ENCODE peak calls at places on chromosomes 3 and 15, in nine cellular contexts. One of them, this sample, is unnamed.

GRCh38 chr3:157436583-157437300 is at the start of gene PTX3:
- DNase-seq in AG10803: peak; percentile 90
- DNase-seq in Panc1: no peak
- DNase-seq in BE2C: no peak
- DNase-seq in CD4-positive, alpha-beta T cell: no peak
- DNase-seq in endothelial cell: peak; percentile 6
- DNase-seq in ovary: peak; percentile 28
- DNase-seq in GM06990: no peak
- DNase-seq in progenitor cell of endocrine pancreas: no peak
- DNase-seq in this sample: no peak

GRCh38 chr3:196111939-196112386 is 30.1 kb upstream of the TFRC start:
- DNase-seq in AG10803: no peak
- DNase-seq in Panc1: no peak
- DNase-seq in BE2C: no peak
- DNase-seq in CD4-positive, alpha-beta T cell: no peak
- DNase-seq in endothelial cell: no peak
- DNase-seq in ovary: no peak
- DNase-seq in GM06990: peak; percentile 73
- DNase-seq in progenitor cell of endocrine pancreas: no peak
- DNase-seq in this sample: peak; percentile 70

GRCh38 chr15:93087825-93088199 is 1.2 kb downstream of the RGMA start:
- DNase-seq in AG10803: peak; percentile 43
- DNase-seq in Panc1: peak; percentile 33
- DNase-seq in BE2C: peak; percentile 57
- DNase-seq in CD4-positive, alpha-beta T cell: peak; percentile 63
- DNase-seq in endothelial cell: peak; percentile 79
- DNase-seq in ovary: peak; percentile 88
- DNase-seq in GM06990: peak; percentile 28
- DNase-seq in progenitor cell of endocrine pancreas: peak; percentile 55
- DNase-seq in this sample: peak; percentile 83

GRCh38 chr3:16834214-16834613 is 50.5 kb upstream of the PLCL2 start:
- DNase-seq in AG10803: no peak
- DNase-seq in Panc1: no peak
- DNase-seq in BE2C: no peak
- DNase-seq in CD4-positive, alpha-beta T cell: no peak
- DNase-seq in endothelial cell: no peak
- DNase-seq in ovary: no peak
- DNase-seq in GM06990: no peak
- DNase-seq in progenitor cell of endocrine pancreas: no peak
- DNase-seq in this sample: no peak

GRCh38 chr3:26058774-26059455 is 269.0 kb downstream of the OXSM start:
- DNase-seq in AG10803: no peak
- DNase-seq in Panc1: no peak
- DNase-seq in BE2C: no peak
- DNase-seq in CD4-positive, alpha-beta T cell: no peak
- DNase-seq in endothelial cell: no peak
- DNase-seq in ovary: no peak
- DNase-seq in GM06990: no peak
- DNase-seq in progenitor cell of endocrine pancreas: no peak
- DNase-seq in this sample: no peak

GRCh38 chr15:98586066-98586465 is 62.3 kb upstream of the IGF1R start:
- DNase-seq in AG10803: no peak
- DNase-seq in Panc1: no peak
- DNase-seq in BE2C: no peak
- DNase-seq in CD4-positive, alpha-beta T cell: no peak
- DNase-seq in endothelial cell: no peak
- DNase-seq in ovary: no peak
- DNase-seq in GM06990: no peak
- DNase-seq in progenitor cell of endocrine pancreas: no peak
- DNase-seq in this sample: no peak

GRCh38 chr3:177102526-177102925 is 94.8 kb downstream of the TBL1XR1 start:
- DNase-seq in AG10803: peak; percentile 18
- DNase-seq in Panc1: no peak
- DNase-seq in BE2C: no peak
- DNase-seq in CD4-positive, alpha-beta T cell: no peak
- DNase-seq in endothelial cell: no peak
- DNase-seq in ovary: no peak
- DNase-seq in GM06990: no peak
- DNase-seq in progenitor cell of endocrine pancreas: no peak
- DNase-seq in this sample: no peak

GRCh38 chr3:42079701-42080323 is 11.3 kb upstream of the TRAK1 start:
- DNase-seq in AG10803: no peak
- DNase-seq in Panc1: no peak
- DNase-seq in BE2C: no peak
- DNase-seq in CD4-positive, alpha-beta T cell: no peak
- DNase-seq in endothelial cell: no peak
- DNase-seq in ovary: no peak
- DNase-seq in GM06990: no peak
- DNase-seq in progenitor cell of endocrine pancreas: no peak
- DNase-seq in this sample: no peak

GRCh38 chr15:63218114-63218808 is 28.9 kb downstream of the RAB8B start:
- DNase-seq in AG10803: peak; percentile 74
- DNase-seq in Panc1: no peak
- DNase-seq in BE2C: no peak
- DNase-seq in CD4-positive, alpha-beta T cell: no peak
- DNase-seq in endothelial cell: no peak
- DNase-seq in ovary: no peak
- DNase-seq in GM06990: no peak
- DNase-seq in progenitor cell of endocrine pancreas: no peak
- DNase-seq in this sample: no peak

GRCh38 chr3:160707187-160707789 is 30.3 kb downstream of the ARL14 start:
- DNase-seq in AG10803: peak; percentile 56
- DNase-seq in Panc1: peak; percentile 38
- DNase-seq in BE2C: peak; percentile 54
- DNase-seq in CD4-positive, alpha-beta T cell: no peak
- DNase-seq in endothelial cell: peak; percentile 34
- DNase-seq in ovary: no peak
- DNase-seq in GM06990: no peak
- DNase-seq in progenitor cell of endocrine pancreas: no peak
- DNase-seq in this sample: peak; percentile 27

GRCh38 chr15:23422946-23423708 is 23.9 kb downstream of the GOLGA6L2 start:
- DNase-seq in AG10803: no peak
- DNase-seq in Panc1: no peak
- DNase-seq in BE2C: no peak
- DNase-seq in CD4-positive, alpha-beta T cell: no peak
- DNase-seq in endothelial cell: no peak
- DNase-seq in ovary: no peak
- DNase-seq in GM06990: no peak
- DNase-seq in progenitor cell of endocrine pancreas: no peak
- DNase-seq in this sample: no peak

GRCh38 chr3:183541738-183542137 is 13.8 kb downstream of the KLHL6 start:
- DNase-seq in AG10803: no peak
- DNase-seq in Panc1: no peak
- DNase-seq in BE2C: no peak
- DNase-seq in CD4-positive, alpha-beta T cell: no peak
- DNase-seq in endothelial cell: no peak
- DNase-seq in ovary: no peak
- DNase-seq in GM06990: no peak
- DNase-seq in progenitor cell of endocrine pancreas: no peak
- DNase-seq in this sample: peak; percentile 52

GRCh38 chr3:170274641-170275040 is 52.4 kb downstream of the PRKCI start:
- DNase-seq in AG10803: no peak
- DNase-seq in Panc1: no peak
- DNase-seq in BE2C: no peak
- DNase-seq in CD4-positive, alpha-beta T cell: no peak
- DNase-seq in endothelial cell: no peak
- DNase-seq in ovary: no peak
- DNase-seq in GM06990: no peak
- DNase-seq in progenitor cell of endocrine pancreas: no peak
- DNase-seq in this sample: peak; percentile 28

GRCh38 chr3:35709691-35710090 is 70.4 kb downstream of the ARPP21 start:
- DNase-seq in AG10803: no peak
- DNase-seq in Panc1: no peak
- DNase-seq in BE2C: no peak
- DNase-seq in CD4-positive, alpha-beta T cell: no peak
- DNase-seq in endothelial cell: no peak
- DNase-seq in ovary: no peak
- DNase-seq in GM06990: no peak
- DNase-seq in progenitor cell of endocrine pancreas: no peak
- DNase-seq in this sample: no peak

GRCh38 chr15:79168922-79169322 is 78.3 kb upstream of the RASGRF1 start:
- DNase-seq in AG10803: no peak
- DNase-seq in Panc1: no peak
- DNase-seq in BE2C: peak; percentile 75
- DNase-seq in CD4-positive, alpha-beta T cell: no peak
- DNase-seq in endothelial cell: peak; percentile 15
- DNase-seq in ovary: no peak
- DNase-seq in GM06990: no peak
- DNase-seq in progenitor cell of endocrine pancreas: peak; percentile 35
- DNase-seq in this sample: no peak

GRCh38 chr3:16252243-16252978 is 12.3 kb downstream of the DPH3 start:
- DNase-seq in AG10803: no peak
- DNase-seq in Panc1: no peak
- DNase-seq in BE2C: no peak
- DNase-seq in CD4-positive, alpha-beta T cell: no peak
- DNase-seq in endothelial cell: no peak
- DNase-seq in ovary: no peak
- DNase-seq in GM06990: no peak
- DNase-seq in progenitor cell of endocrine pancreas: no peak
- DNase-seq in this sample: no peak

GRCh38 chr3:143092191-143092590 is 27.4 kb upstream of the CHST2 start:
- DNase-seq in AG10803: no peak
- DNase-seq in Panc1: no peak
- DNase-seq in BE2C: no peak
- DNase-seq in CD4-positive, alpha-beta T cell: no peak
- DNase-seq in endothelial cell: no peak
- DNase-seq in ovary: no peak
- DNase-seq in GM06990: no peak
- DNase-seq in progenitor cell of endocrine pancreas: no peak
- DNase-seq in this sample: no peak

GRCh38 chr3:168581718-168582332 is 486.1 kb upstream of the GOLIM4 start:
- DNase-seq in AG10803: no peak
- DNase-seq in Panc1: no peak
- DNase-seq in BE2C: no peak
- DNase-seq in CD4-positive, alpha-beta T cell: no peak
- DNase-seq in endothelial cell: no peak
- DNase-seq in ovary: no peak
- DNase-seq in GM06990: no peak
- DNase-seq in progenitor cell of endocrine pancreas: no peak
- DNase-seq in this sample: no peak

GRCh38 chr3:116102037-116102436 is 343.2 kb downstream of the LSAMP start:
- DNase-seq in AG10803: no peak
- DNase-seq in Panc1: no peak
- DNase-seq in BE2C: no peak
- DNase-seq in CD4-positive, alpha-beta T cell: no peak
- DNase-seq in endothelial cell: no peak
- DNase-seq in ovary: no peak
- DNase-seq in GM06990: no peak
- DNase-seq in progenitor cell of endocrine pancreas: no peak
- DNase-seq in this sample: no peak
- TF ChIP-seq CTCF in AG10803: peak; percentile 29
- TF ChIP-seq CTCF in Panc1: no peak
- TF ChIP-seq CTCF in BE2C: peak; percentile 20
- TF ChIP-seq CTCF in CD4-positive, alpha-beta T cell: no peak
- TF ChIP-seq CTCF in endothelial cell: no peak
- TF ChIP-seq CTCF in ovary: no peak
- TF ChIP-seq CTCF in GM06990: no peak
- TF ChIP-seq CTCF in progenitor cell of endocrine pancreas: no peak
- TF ChIP-seq CTCF in this sample: no peak

DNA sequence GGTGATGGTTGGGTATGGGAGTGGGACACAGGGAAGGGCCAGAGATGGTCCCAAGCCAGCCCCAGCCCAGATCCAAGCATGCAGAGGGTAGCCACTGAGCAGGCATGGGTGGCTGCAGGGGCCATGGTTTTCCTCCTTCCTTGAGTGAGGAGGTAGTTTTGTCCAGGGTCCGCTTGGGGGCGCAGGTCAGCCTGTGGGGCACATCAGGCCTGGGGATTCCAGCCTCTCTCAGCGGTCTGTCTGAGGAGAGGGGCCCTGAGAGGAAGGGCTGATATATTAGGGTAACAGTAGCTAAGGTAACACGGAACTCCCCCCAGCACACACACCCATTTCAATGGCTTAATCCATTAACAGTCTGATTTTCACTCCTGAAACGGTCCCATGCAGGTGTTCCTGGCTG is 22.7 kb upstream of the LCTL start:
- DNase-seq in AG10803: no peak
- DNase-seq in Panc1: no peak
- DNase-seq in BE2C: no peak
- DNase-seq in CD4-positive, alpha-beta T cell: no peak
- DNase-seq in endothelial cell: peak; percentile 55
- DNase-seq in ovary: no peak
- DNase-seq in GM06990: no peak
- DNase-seq in progenitor cell of endocrine pancreas: no peak
- DNase-seq in this sample: no peak
- TF ChIP-seq CTCF in AG10803: no peak
- TF ChIP-seq CTCF in Panc1: no peak
- TF ChIP-seq CTCF in BE2C: no peak
- TF ChIP-seq CTCF in CD4-positive, alpha-beta T cell: no peak
- TF ChIP-seq CTCF in endothelial cell: peak; percentile 26
- TF ChIP-seq CTCF in ovary: no peak
- TF ChIP-seq CTCF in GM06990: peak; percentile 55
- TF ChIP-seq CTCF in progenitor cell of endocrine pancreas: no peak
- TF ChIP-seq CTCF in this sample: no peak

GRCh38 chr3:122355612-122356011 is 27.4 kb downstream of the MIX23 start:
- DNase-seq in AG10803: no peak
- DNase-seq in Panc1: no peak
- DNase-seq in BE2C: no peak
- DNase-seq in CD4-positive, alpha-beta T cell: no peak
- DNase-seq in endothelial cell: no peak
- DNase-seq in ovary: no peak
- DNase-seq in GM06990: no peak
- DNase-seq in progenitor cell of endocrine pancreas: no peak
- DNase-seq in this sample: no peak

GRCh38 chr3:122353901-122354401 is 28.9 kb downstream of the CSTA start:
- DNase-seq in AG10803: no peak
- DNase-seq in Panc1: no peak
- DNase-seq in BE2C: no peak
- DNase-seq in CD4-positive, alpha-beta T cell: no peak
- DNase-seq in endothelial cell: no peak
- DNase-seq in ovary: no peak
- DNase-seq in GM06990: no peak
- DNase-seq in progenitor cell of endocrine pancreas: no peak
- DNase-seq in this sample: no peak

GRCh38 chr3:122358633-122359032 is 24.4 kb downstream of the MIX23 start:
- DNase-seq in AG10803: no peak
- DNase-seq in Panc1: no peak
- DNase-seq in BE2C: no peak
- DNase-seq in CD4-positive, alpha-beta T cell: no peak
- DNase-seq in endothelial cell: no peak
- DNase-seq in ovary: no peak
- DNase-seq in GM06990: no peak
- DNase-seq in progenitor cell of endocrine pancreas: no peak
- DNase-seq in this sample: no peak

GRCh38 chr3:122357828-122358617 is 25.0 kb downstream of the MIX23 start:
- DNase-seq in AG10803: peak; percentile 9
- DNase-seq in Panc1: no peak
- DNase-seq in BE2C: peak; percentile 38
- DNase-seq in CD4-positive, alpha-beta T cell: no peak
- DNase-seq in endothelial cell: no peak
- DNase-seq in ovary: no peak
- DNase-seq in GM06990: no peak
- DNase-seq in progenitor cell of endocrine pancreas: no peak
- DNase-seq in this sample: no peak

GRCh38 chr3:122356402-122356801 is 26.6 kb downstream of the MIX23 start:
- DNase-seq in AG10803: peak; percentile 12
- DNase-seq in Panc1: peak; percentile 28
- DNase-seq in BE2C: peak; percentile 56
- DNase-seq in CD4-positive, alpha-beta T cell: no peak
- DNase-seq in endothelial cell: peak; percentile 48
- DNase-seq in ovary: peak; percentile 62
- DNase-seq in GM06990: peak; percentile 3
- DNase-seq in progenitor cell of endocrine pancreas: no peak
- DNase-seq in this sample: peak; percentile 56
- TF ChIP-seq CTCF in AG10803: peak; percentile 42
- TF ChIP-seq CTCF in Panc1: peak; percentile 80
- TF ChIP-seq CTCF in BE2C: peak; percentile 70
- TF ChIP-seq CTCF in CD4-positive, alpha-beta T cell: peak; percentile 9
- TF ChIP-seq CTCF in endothelial cell: no peak
- TF ChIP-seq CTCF in ovary: peak; percentile 21
- TF ChIP-seq CTCF in GM06990: peak; percentile 57
- TF ChIP-seq CTCF in progenitor cell of endocrine pancreas: peak; percentile 47
- TF ChIP-seq CTCF in this sample: peak; percentile 60

GRCh38 chr15:32659340-32659831 is 17.9 kb downstream of the SCG5 start:
- DNase-seq in AG10803: peak; percentile 78
- DNase-seq in Panc1: peak; percentile 51
- DNase-seq in BE2C: peak; percentile 64
- DNase-seq in CD4-positive, alpha-beta T cell: no peak
- DNase-seq in endothelial cell: no peak
- DNase-seq in ovary: no peak
- DNase-seq in GM06990: no peak
- DNase-seq in progenitor cell of endocrine pancreas: no peak
- DNase-seq in this sample: no peak
- TF ChIP-seq CTCF in AG10803: no peak
- TF ChIP-seq CTCF in Panc1: peak; percentile 4
- TF ChIP-seq CTCF in BE2C: no peak
- TF ChIP-seq CTCF in CD4-positive, alpha-beta T cell: no peak
- TF ChIP-seq CTCF in endothelial cell: no peak
- TF ChIP-seq CTCF in ovary: no peak
- TF ChIP-seq CTCF in GM06990: no peak
- TF ChIP-seq CTCF in progenitor cell of endocrine pancreas: no peak
- TF ChIP-seq CTCF in this sample: no peak